ENCODE peak calls at places on chromosomes 12 and 14, in ten cellular contexts. One of them, this sample, is unnamed.

GRCh38 chr12:29216266-29216665 is 67.2 kb downstream of the FAR2 start:
- DNase-seq in IMR-90: no peak
- DNase-seq in ovary: no peak
- DNase-seq in lower leg skin: no peak
- DNase-seq in prostate gland: no peak
- DNase-seq in stomach: no peak
- DNase-seq in tibial nerve: no peak
- DNase-seq in spleen: no peak
- DNase-seq in heart left ventricle: no peak
- DNase-seq in upper lobe of left lung: no peak
- DNase-seq in this sample: no peak

GRCh38 chr12:99154264-99154982 is 493.1 kb upstream of the GARIN6 start:
- DNase-seq in IMR-90: no peak
- DNase-seq in ovary: no peak
- DNase-seq in lower leg skin: no peak
- DNase-seq in prostate gland: no peak
- DNase-seq in stomach: no peak
- DNase-seq in tibial nerve: no peak
- DNase-seq in spleen: no peak
- DNase-seq in heart left ventricle: peak; percentile 29
- DNase-seq in upper lobe of left lung: no peak
- DNase-seq in this sample: no peak

GRCh38 chr14:93103392-93104080 is 12.2 kb downstream of the ITPK1 start:
- DNase-seq in IMR-90: no peak
- DNase-seq in ovary: no peak
- DNase-seq in lower leg skin: no peak
- DNase-seq in prostate gland: no peak
- DNase-seq in stomach: peak; percentile 74
- DNase-seq in tibial nerve: no peak
- DNase-seq in spleen: peak; percentile 94
- DNase-seq in heart left ventricle: no peak
- DNase-seq in upper lobe of left lung: peak; percentile 83
- DNase-seq in this sample: no peak

GRCh38 chr12:67413577-67413976 is 144.4 kb downstream of the CAND1 start:
- DNase-seq in IMR-90: no peak
- DNase-seq in ovary: no peak
- DNase-seq in lower leg skin: no peak
- DNase-seq in prostate gland: no peak
- DNase-seq in stomach: no peak
- DNase-seq in tibial nerve: no peak
- DNase-seq in spleen: no peak
- DNase-seq in heart left ventricle: no peak
- DNase-seq in upper lobe of left lung: no peak
- DNase-seq in this sample: no peak

GRCh38 chr14:76267322-76268012 is 108.5 kb upstream of the ESRRB start:
- DNase-seq in IMR-90: peak; percentile 21
- DNase-seq in ovary: peak; percentile 60
- DNase-seq in lower leg skin: peak; percentile 21
- DNase-seq in prostate gland: peak; percentile 12
- DNase-seq in stomach: peak; percentile 45
- DNase-seq in tibial nerve: peak; percentile 47
- DNase-seq in spleen: no peak
- DNase-seq in heart left ventricle: peak; percentile 74
- DNase-seq in upper lobe of left lung: peak; percentile 56
- DNase-seq in this sample: no peak

GRCh38 chr12:109157986-109158385 is 41.6 kb downstream of the ACACB start:
- DNase-seq in IMR-90: no peak
- DNase-seq in ovary: no peak
- DNase-seq in lower leg skin: no peak
- DNase-seq in prostate gland: no peak
- DNase-seq in stomach: no peak
- DNase-seq in tibial nerve: no peak
- DNase-seq in spleen: no peak
- DNase-seq in heart left ventricle: no peak
- DNase-seq in upper lobe of left lung: no peak
- DNase-seq in this sample: no peak

GRCh38 chr14:69803753-69804152 is 6.7 kb upstream of the SLC10A1 start:
- DNase-seq in IMR-90: no peak
- DNase-seq in ovary: no peak
- DNase-seq in lower leg skin: no peak
- DNase-seq in prostate gland: no peak
- DNase-seq in stomach: no peak
- DNase-seq in tibial nerve: no peak
- DNase-seq in spleen: no peak
- DNase-seq in heart left ventricle: no peak
- DNase-seq in upper lobe of left lung: no peak
- DNase-seq in this sample: no peak

GRCh38 chr14:102029956-102030355 is 56.9 kb downstream of the HSP90AA1 start:
- DNase-seq in IMR-90: peak; percentile 90
- DNase-seq in ovary: no peak
- DNase-seq in lower leg skin: no peak
- DNase-seq in prostate gland: no peak
- DNase-seq in stomach: no peak
- DNase-seq in tibial nerve: no peak
- DNase-seq in spleen: no peak
- DNase-seq in heart left ventricle: no peak
- DNase-seq in upper lobe of left lung: no peak
- DNase-seq in this sample: no peak

GRCh38 chr14:68657300-68658028 is 135.4 kb downstream of the ZFP36L1 start:
- DNase-seq in IMR-90: no peak
- DNase-seq in ovary: peak; percentile 6
- DNase-seq in lower leg skin: no peak
- DNase-seq in prostate gland: no peak
- DNase-seq in stomach: no peak
- DNase-seq in tibial nerve: no peak
- DNase-seq in spleen: no peak
- DNase-seq in heart left ventricle: no peak
- DNase-seq in upper lobe of left lung: no peak
- DNase-seq in this sample: no peak

GRCh38 chr12:40215977-40216376 is 8.8 kb upstream of the LRRK2 start:
- DNase-seq in IMR-90: peak; percentile 6
- DNase-seq in ovary: no peak
- DNase-seq in lower leg skin: no peak
- DNase-seq in prostate gland: no peak
- DNase-seq in stomach: no peak
- DNase-seq in tibial nerve: no peak
- DNase-seq in spleen: no peak
- DNase-seq in heart left ventricle: no peak
- DNase-seq in upper lobe of left lung: no peak
- DNase-seq in this sample: no peak

GRCh38 chr14:65948302-65948701 is 535.8 kb downstream of the FUT8 start:
- DNase-seq in IMR-90: no peak
- DNase-seq in ovary: no peak
- DNase-seq in lower leg skin: no peak
- DNase-seq in prostate gland: no peak
- DNase-seq in stomach: no peak
- DNase-seq in tibial nerve: no peak
- DNase-seq in spleen: no peak
- DNase-seq in heart left ventricle: no peak
- DNase-seq in upper lobe of left lung: no peak
- DNase-seq in this sample: no peak

GRCh38 chr12:116263844-116264243 is 13.6 kb downstream of the MED13L start:
- DNase-seq in IMR-90: no peak
- DNase-seq in ovary: no peak
- DNase-seq in lower leg skin: no peak
- DNase-seq in prostate gland: no peak
- DNase-seq in stomach: no peak
- DNase-seq in tibial nerve: no peak
- DNase-seq in spleen: no peak
- DNase-seq in heart left ventricle: no peak
- DNase-seq in upper lobe of left lung: no peak
- DNase-seq in this sample: no peak

GRCh38 chr14:87489196-87489819 is 503.7 kb downstream of the GALC start:
- DNase-seq in IMR-90: peak; percentile 8
- DNase-seq in ovary: no peak
- DNase-seq in lower leg skin: no peak
- DNase-seq in prostate gland: no peak
- DNase-seq in stomach: no peak
- DNase-seq in tibial nerve: no peak
- DNase-seq in spleen: no peak
- DNase-seq in heart left ventricle: no peak
- DNase-seq in upper lobe of left lung: no peak
- DNase-seq in this sample: no peak

GRCh38 chr14:35825968-35826217 is 245 bp upstream of the BRMS1L start:
- DNase-seq in IMR-90: no peak
- DNase-seq in ovary: no peak
- DNase-seq in lower leg skin: no peak
- DNase-seq in prostate gland: no peak
- DNase-seq in stomach: no peak
- DNase-seq in tibial nerve: no peak
- DNase-seq in spleen: no peak
- DNase-seq in heart left ventricle: no peak
- DNase-seq in upper lobe of left lung: no peak
- DNase-seq in this sample: no peak

GRCh38 chr14:67396381-67396965 is 15.5 kb downstream of the PLEK2 start:
- DNase-seq in IMR-90: peak; percentile 32
- DNase-seq in ovary: no peak
- DNase-seq in lower leg skin: no peak
- DNase-seq in prostate gland: no peak
- DNase-seq in stomach: no peak
- DNase-seq in tibial nerve: no peak
- DNase-seq in spleen: no peak
- DNase-seq in heart left ventricle: no peak
- DNase-seq in upper lobe of left lung: no peak
- DNase-seq in this sample: no peak

GRCh38 chr12:6724409-6724797 is 557 bp downstream of the COPS7A start:
- DNase-seq in IMR-90: peak; percentile 16
- DNase-seq in ovary: no peak
- DNase-seq in lower leg skin: peak; percentile 21
- DNase-seq in prostate gland: peak; percentile 7
- DNase-seq in stomach: peak; percentile 27
- DNase-seq in tibial nerve: no peak
- DNase-seq in spleen: peak; percentile 84
- DNase-seq in heart left ventricle: no peak
- DNase-seq in upper lobe of left lung: peak; percentile 32
- DNase-seq in this sample: no peak
- TF ChIP-seq POLR2A in IMR-90: no peak
- TF ChIP-seq POLR2A in ovary: no peak
- TF ChIP-seq POLR2A in lower leg skin: no peak
- TF ChIP-seq POLR2A in prostate gland: no peak
- TF ChIP-seq POLR2A in stomach: no peak
- TF ChIP-seq POLR2A in tibial nerve: no peak
- TF ChIP-seq POLR2A in spleen: no peak
- TF ChIP-seq POLR2A in heart left ventricle: no peak
- TF ChIP-seq POLR2A in upper lobe of left lung: no peak
- TF ChIP-seq POLR2A in this sample: no peak

GRCh38 chr12:92408072-92408900 is 262.6 kb upstream of the BTG1 start:
- DNase-seq in IMR-90: no peak
- DNase-seq in ovary: no peak
- DNase-seq in lower leg skin: no peak
- DNase-seq in prostate gland: peak; percentile 7
- DNase-seq in stomach: peak; percentile 31
- DNase-seq in tibial nerve: no peak
- DNase-seq in spleen: no peak
- DNase-seq in heart left ventricle: no peak
- DNase-seq in upper lobe of left lung: peak; percentile 37
- DNase-seq in this sample: no peak
- TF ChIP-seq CTCF in IMR-90: peak; percentile 31
- TF ChIP-seq CTCF in ovary: no peak
- TF ChIP-seq CTCF in lower leg skin: no peak
- TF ChIP-seq CTCF in prostate gland: peak; percentile 44
- TF ChIP-seq CTCF in stomach: peak; percentile 37
- TF ChIP-seq CTCF in tibial nerve: no peak
- TF ChIP-seq CTCF in spleen: peak; percentile 59
- TF ChIP-seq CTCF in heart left ventricle: peak; percentile 34
- TF ChIP-seq CTCF in upper lobe of left lung: peak; percentile 43
- TF ChIP-seq CTCF in this sample: no peak

DNA sequence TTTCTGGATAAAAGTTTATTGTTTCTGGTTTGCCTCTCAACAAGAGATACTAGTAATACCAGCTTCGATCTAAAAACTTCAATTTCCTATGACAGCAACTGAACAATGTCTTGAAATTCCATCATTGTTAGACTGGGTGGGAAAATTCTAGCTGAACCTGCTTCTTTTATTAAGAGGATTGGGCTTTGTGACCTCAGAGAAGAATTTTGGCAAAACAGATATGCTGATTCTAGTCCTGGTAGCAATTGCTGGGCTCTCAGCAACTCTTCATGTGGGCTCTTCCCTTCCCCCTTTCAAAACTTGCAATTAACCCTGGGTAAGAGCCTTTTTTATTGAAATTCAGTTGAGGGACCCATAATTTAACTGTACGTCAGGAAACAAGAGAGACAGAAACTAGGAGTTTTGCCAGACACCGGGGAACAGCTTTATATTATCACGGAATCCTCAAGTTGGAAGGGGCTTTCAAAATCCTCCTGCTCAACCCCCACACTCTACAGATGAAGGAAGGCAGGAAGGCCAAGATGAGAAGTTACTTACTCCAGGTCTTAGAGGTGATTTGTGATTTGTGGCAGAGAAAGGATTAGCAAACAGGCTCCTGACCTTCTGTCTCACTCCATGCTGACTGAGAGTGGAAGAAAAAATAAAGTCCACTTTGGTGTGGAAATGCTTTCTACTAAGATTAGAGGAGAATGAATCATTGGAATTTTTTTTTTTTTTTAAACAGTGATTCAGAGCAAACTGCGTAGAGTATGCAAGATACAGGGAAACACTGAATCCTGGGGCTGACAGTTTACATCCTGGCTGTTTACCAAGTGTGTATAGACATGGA is 239.0 kb upstream of the ATP2B1 start:
- DNase-seq in IMR-90: peak; percentile 95
- DNase-seq in ovary: peak; percentile 17
- DNase-seq in lower leg skin: no peak
- DNase-seq in prostate gland: no peak
- DNase-seq in stomach: no peak
- DNase-seq in tibial nerve: no peak
- DNase-seq in spleen: no peak
- DNase-seq in heart left ventricle: no peak
- DNase-seq in upper lobe of left lung: no peak
- DNase-seq in this sample: no peak
- TF ChIP-seq POLR2A in IMR-90: peak; percentile 39
- TF ChIP-seq POLR2A in ovary: no peak
- TF ChIP-seq POLR2A in lower leg skin: no peak
- TF ChIP-seq POLR2A in prostate gland: no peak
- TF ChIP-seq POLR2A in stomach: no peak
- TF ChIP-seq POLR2A in tibial nerve: no peak
- TF ChIP-seq POLR2A in spleen: no peak
- TF ChIP-seq POLR2A in heart left ventricle: no peak
- TF ChIP-seq POLR2A in upper lobe of left lung: no peak
- TF ChIP-seq POLR2A in this sample: no peak

DNA sequence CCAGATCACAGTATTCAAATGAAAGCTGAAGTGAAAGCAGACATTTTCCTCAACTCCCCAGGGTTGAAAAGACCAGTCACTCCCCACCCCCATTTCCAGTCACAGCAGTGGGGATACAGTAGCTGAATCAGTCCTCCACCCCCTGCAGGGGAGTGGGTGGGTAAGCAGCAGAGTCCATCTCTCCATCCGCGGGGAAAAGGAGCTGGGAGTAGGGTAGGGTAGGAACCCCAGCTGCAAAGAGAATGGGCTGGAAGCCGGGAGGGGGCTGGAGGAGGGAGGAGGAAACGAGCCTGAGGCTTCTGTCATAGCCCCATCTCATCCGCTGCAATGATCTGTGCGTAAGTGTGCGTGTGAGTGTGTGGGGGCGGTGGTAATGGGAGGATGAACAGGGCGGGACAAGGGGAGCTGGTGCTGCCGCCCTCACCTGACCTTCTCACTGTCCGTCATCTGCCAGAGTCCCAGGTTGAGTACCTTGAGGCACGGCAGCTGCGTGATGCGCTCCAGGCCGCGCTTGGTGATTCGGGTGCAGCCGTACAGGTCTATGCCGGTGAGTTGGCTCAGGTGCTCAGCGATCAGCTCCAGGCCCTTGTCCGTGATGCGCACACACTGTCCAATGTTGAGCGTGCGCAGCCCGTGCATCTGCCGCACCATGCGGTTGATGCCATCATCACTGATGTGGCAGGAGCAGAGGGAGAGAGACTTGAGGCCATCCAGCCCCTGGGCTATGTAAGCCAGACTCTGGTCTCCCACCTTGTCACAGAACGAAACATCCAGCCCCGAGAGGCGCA is 1.7 kb downstream of the FBXL14 start:
- DNase-seq in IMR-90: peak; percentile 84
- DNase-seq in ovary: no peak
- DNase-seq in lower leg skin: no peak
- DNase-seq in prostate gland: no peak
- DNase-seq in stomach: no peak
- DNase-seq in tibial nerve: no peak
- DNase-seq in spleen: peak; percentile 88
- DNase-seq in heart left ventricle: no peak
- DNase-seq in upper lobe of left lung: peak; percentile 29
- DNase-seq in this sample: no peak
- TF ChIP-seq CTCF in IMR-90: peak; percentile 11
- TF ChIP-seq CTCF in ovary: no peak
- TF ChIP-seq CTCF in lower leg skin: no peak
- TF ChIP-seq CTCF in prostate gland: no peak
- TF ChIP-seq CTCF in stomach: no peak
- TF ChIP-seq CTCF in tibial nerve: no peak
- TF ChIP-seq CTCF in spleen: no peak
- TF ChIP-seq CTCF in heart left ventricle: peak; percentile 8
- TF ChIP-seq CTCF in upper lobe of left lung: no peak
- TF ChIP-seq CTCF in this sample: no peak

This sample was measured in suprapubic skin.